ENCODE peak calls at places on chromosomes 13 and 19, in five cellular contexts. K is GM19239; O is left cardiac atrium; J is NCI-H1436; I is stimulated activated CD4-positive, alpha-beta T cell treated with anti-CD3 and anti-CD28 coated beads, Interleukin-15, amount 100 ng/mL, for 1 hour. T is an unnamed sample.

GRCh38 chr13:76836311-76836710 is 49.9 kb downstream of the KCTD12 start:
- DNase-seq in I (no peak), J (no peak), O (no peak), K (no peak), T (no peak)

GRCh38 chr13:51729853-51730553 is 74.0 kb downstream of the DHRS12 start:
- DNase-seq in K (no peak), O (peak; percentile 46), I (no peak), J (no peak), T (no peak)

GRCh38 chr19:57558525-57558924 is 1.1 kb downstream of the ZNF550 start:
- DNase-seq in K (no peak), J (no peak), O (no peak), I (no peak), T (no peak)

GRCh38 chr13:45199716-45200115 is 1.1 kb downstream of the KCTD4 start:
- DNase-seq in K (no peak), J (no peak), I (no peak), O (no peak), T (no peak)

GRCh38 chr13:110652231-110652730 is 36.9 kb downstream of the NAXD start:
- DNase-seq in J (no peak), K (no peak), I (no peak), O (peak; percentile 13), T (no peak)

GRCh38 chr19:31512403-31512970 is 163.3 kb upstream of the TSHZ3 start:
- DNase-seq in O (no peak), J (no peak), I (no peak), K (no peak), T (no peak)

GRCh38 chr13:25169951-25170553 is 2.0 kb downstream of the AMER2 start:
- DNase-seq in J (no peak), K (no peak), I (no peak), O (no peak), T (no peak)

GRCh38 chr19:50205681-50206138 is 2.3 kb downstream of the MYH14 start:
- DNase-seq in I (no peak), K (no peak), O (no peak), J (peak; percentile 32), T (no peak)

GRCh38 chr19:32652893-32653625 is 21.9 kb downstream of the ANKRD27 start:
- DNase-seq in O (peak; percentile 89), K (no peak), I (no peak), J (no peak), T (no peak)

GRCh38 chr13:112926993-112927392 is 42.0 kb upstream of the MCF2L start:
- DNase-seq in O (no peak), I (no peak), K (no peak), J (no peak), T (no peak)

GRCh38 chr19:6723738-6724137 is 3.3 kb upstream of the C3 start:
- DNase-seq in J (no peak), I (no peak), K (no peak), O (no peak), T (no peak)

T was measured in GM12892.